ENCODE peak calls at places on chromosomes 6 and 20, in eight cellular contexts. N is mammary epithelial cell, E is suprapubic skin, O is psoas muscle, T is tibial nerve, F is body of pancreas, Y is lower lobe of right lung, R is tibial artery. X is an unnamed sample. For H3K4me1, the result is how much of the 10 kb centered on the place peaks cover.

GRCh38 chr6:67792996-67793395 is 842.1 kb upstream of the ADGRB3 start:
- DNase-seq in E (no peak), R (no peak), N (no peak), F (no peak), O (no peak), T (no peak), Y (no peak), X (no peak)

GRCh38 chr6:154127638-154128037 is 88.6 kb downstream of the OPRM1 start:
- DNase-seq in N (no peak), Y (no peak), T (no peak), O (no peak), E (no peak), R (no peak), F (no peak), X (no peak)

GRCh38 chr6:125995972-125996580 is 9.7 kb downstream of the TRMT11 start:
- DNase-seq in F (peak), R (peak), N (peak), Y (peak), E (no peak), O (peak), T (no peak), X (peak)

GRCh38 chr6:56043076-56043475 is 167.7 kb upstream of the BMP5 start:
- DNase-seq in E (no peak), O (no peak), N (peak), R (no peak), T (no peak), Y (no peak), F (no peak), X (no peak)

GRCh38 chr6:45736134-45736533 is 279.5 kb downstream of the CLIC5 start:
- DNase-seq in N (no peak), O (no peak), T (no peak), E (no peak), R (no peak), Y (no peak), F (no peak), X (no peak)

GRCh38 chr6:45376310-45377040 is 1.3 kb downstream of the SUPT3H start:
- DNase-seq in N (no peak), R (no peak), Y (no peak), F (no peak), O (no peak), E (no peak), T (no peak), X (no peak)

GRCh38 chr20:64021124-64021975 is 14.6 kb upstream of the C20orf204 start:
- DNase-seq in N (no peak), F (no peak), R (no peak), O (no peak), E (no peak), Y (no peak), T (no peak), X (no peak)

GRCh38 chr6:35640017-35640664 is 48.6 kb downstream of the FKBP5 start:
- DNase-seq in R (no peak), F (no peak), Y (no peak), O (no peak), E (no peak), N (peak), T (no peak), X (no peak)

GRCh38 chr20:13741879-13742278 is 42.8 kb downstream of the ESF1 start:
- DNase-seq in T (no peak), R (no peak), O (no peak), E (no peak), F (no peak), Y (no peak), N (no peak), X (no peak)

GRCh38 chr6:73579851-73580246 is 59.0 kb upstream of the EEF1A1 start:
- DNase-seq in Y (no peak), O (no peak), N (peak), E (no peak), T (peak), R (no peak), F (peak), X (peak)
- H3K4me3 ChIP-seq in Y (peak), O (peak), N (no peak), E (peak), T (peak), R (peak), F (no peak), X (peak)

GRCh38 chr20:62921119-62921687 is 5.1 kb downstream of the DIDO1 start:
- DNase-seq in O (peak), N (peak), T (no peak), Y (peak), E (no peak), R (peak), F (peak), X (no peak)
- H3K4me1 ChIP-seq in O (half or more), N (under half), T (half or more), Y (half or more), E (half or more), R (under half), F (half or more), X (under half)

GRCh38 chr6:132715204-132715603 is 1.3 kb upstream of the VNN1 start:
- DNase-seq in E (no peak), F (peak), T (no peak), N (peak), O (no peak), Y (no peak), R (peak), X (no peak)
- TF ChIP-seq CTCF in E (no peak), F (no peak), T (peak), N (peak), O (peak), Y (no peak), R (no peak), X (no peak)

GRCh38 chr6:105993769-105994521 is 92.2 kb upstream of the PRDM1 start:
- DNase-seq in Y (peak), N (no peak), E (no peak), F (peak), R (no peak), T (no peak), O (peak), X (peak)

GRCh38 chr6:105990151-105990550 is 96.0 kb upstream of the PRDM1 start:
- DNase-seq in N (peak), T (no peak), F (no peak), Y (no peak), R (no peak), O (no peak), E (no peak), X (no peak)

GRCh38 chr6:105991561-105992314 is 94.4 kb upstream of the PRDM1 start:
- DNase-seq in N (peak), T (no peak), O (no peak), R (no peak), F (peak), E (no peak), Y (peak), X (peak)

GRCh38 chr6:105993341-105993740 is 92.8 kb upstream of the PRDM1 start:
- DNase-seq in N (no peak), E (no peak), O (no peak), F (no peak), Y (no peak), T (no peak), R (no peak), X (peak)

DNA sequence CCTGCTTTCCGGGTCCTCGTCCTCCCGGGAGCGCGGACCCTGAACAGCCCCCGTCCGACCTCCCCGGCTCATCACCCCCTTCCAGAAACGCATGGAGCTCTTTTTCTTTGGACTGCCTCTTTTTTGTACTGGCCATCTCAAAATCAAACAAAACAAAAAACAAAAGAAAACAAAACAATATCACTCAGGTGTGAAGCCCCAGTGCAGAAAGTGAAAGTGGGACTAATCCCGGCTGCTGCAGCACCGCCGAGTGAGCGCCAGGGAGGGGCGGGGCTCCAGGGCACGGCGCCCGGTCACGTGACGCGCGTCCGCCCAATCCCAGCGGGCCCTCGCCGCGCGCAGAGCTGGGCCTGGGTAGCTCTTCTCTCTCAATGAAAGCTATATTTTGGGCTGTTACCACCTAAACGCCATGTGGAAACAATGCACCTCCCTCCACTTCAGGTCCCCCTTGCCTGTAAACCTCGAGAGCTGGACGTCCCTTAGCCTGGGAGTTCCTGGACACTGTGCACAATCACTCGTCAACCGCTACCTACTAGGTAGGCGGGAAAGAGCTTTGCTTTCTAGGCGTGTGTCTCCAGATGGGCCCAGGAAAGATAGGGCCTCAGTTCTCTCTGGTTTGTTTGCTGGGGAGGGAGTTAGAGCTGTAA is 93.7 kb upstream of the PRDM1 start:
- DNase-seq in Y (peak), T (peak), F (peak), E (peak), R (peak), N (peak), O (peak), X (peak)
- H3K4me3 ChIP-seq in Y (peak), T (peak), F (peak), E (peak), R (peak), N (peak), O (peak), X (peak)

GRCh38 chr6:158717341-158718328 is 67.8 kb downstream of the SYTL3 start:
- DNase-seq in F (no peak), Y (no peak), T (no peak), R (peak), E (no peak), N (no peak), O (no peak), X (no peak)
- H3K4me1 ChIP-seq in F (under half), Y (under half), T (under half), R (under half), E (under half), N (under half), O (under half), X (under half)

GRCh38 chr6:22470454-22471368 is 98.7 kb upstream of the HDGFL1 start:
- DNase-seq in E (no peak), T (peak), O (no peak), F (peak), R (peak), Y (peak), N (peak), X (peak)
- TF ChIP-seq CTCF in E (no peak), T (no peak), O (peak), F (peak), R (no peak), Y (peak), N (peak), X (no peak)

DNA sequence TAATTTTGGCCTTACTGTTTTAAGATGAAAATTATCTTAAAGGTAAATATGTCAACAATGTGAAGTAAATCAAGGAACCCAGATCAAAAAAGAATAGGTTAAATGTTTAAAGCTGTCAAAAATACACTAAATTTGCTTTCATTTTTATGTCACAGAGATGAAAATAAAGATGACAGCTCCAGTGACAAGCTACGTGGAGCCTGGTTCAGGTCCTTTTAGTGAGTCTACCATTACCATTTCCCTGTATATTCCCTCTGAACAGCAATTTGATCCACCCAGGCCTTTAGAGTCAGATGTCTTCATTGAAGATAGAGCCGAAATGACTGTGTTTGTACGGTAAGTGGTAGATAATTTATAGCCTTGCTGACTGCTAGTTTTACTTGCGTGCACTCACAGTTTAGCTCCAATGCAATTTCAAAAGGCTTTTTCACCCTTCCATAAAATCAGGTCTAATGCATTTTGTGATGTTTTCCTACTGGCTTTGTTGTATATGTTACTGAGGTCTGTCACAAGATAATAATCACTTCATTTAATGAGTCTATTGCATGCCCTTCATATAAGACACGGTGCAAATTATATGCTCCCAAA is 1.9 kb downstream of the HEBP2 start:
- DNase-seq in F (no peak), T (no peak), Y (no peak), O (no peak), E (no peak), N (no peak), R (no peak), X (no peak)
- H3K4me3 ChIP-seq in F (no peak), T (peak), Y (no peak), O (peak), E (peak), N (peak), R (no peak), X (no peak)

X was measured in uterus.